ENCODE peak calls at places on chromosomes 12 and 14, in six cellular contexts. L is IMR-90, M is mesendoderm, A is neuronal stem cell, P is H9, C is H1. N is an unnamed sample.

GRCh38 chr12:45989277-45989856 is 1.0 kb downstream of the SCAF11 start:
- DNase-seq in A (peak), P (no peak), C (no peak), L (peak), M (no peak), N (no peak)

GRCh38 chr12:121812921-121813896 is 9.4 kb downstream of the SETD1B start:
- DNase-seq in A (no peak), C (no peak), L (no peak), P (no peak), M (no peak), N (peak)

GRCh38 chr12:67436230-67436629 is 167.1 kb downstream of the CAND1 start:
- DNase-seq in P (no peak), C (no peak), L (peak), A (no peak), M (no peak), N (peak)

GRCh38 chr12:101013993-101014392 is 196.0 kb downstream of the SLC5A8 start:
- DNase-seq in L (no peak), M (no peak), P (no peak), A (no peak), C (no peak), N (no peak)

GRCh38 chr14:31717294-31718085 is 156.3 kb downstream of the NUBPL start:
- DNase-seq in P (no peak), A (no peak), C (no peak), M (no peak), L (no peak), N (no peak)

GRCh38 chr14:34496679-34497513 is 34.9 kb upstream of the SPTSSA start:
- DNase-seq in A (peak), M (peak), P (peak), L (peak), C (peak), N (peak)

GRCh38 chr14:86221000-86221399 is 691.1 kb downstream of the FLRT2 start:
- DNase-seq in M (peak), C (peak), L (peak), P (peak), A (peak), N (peak)

GRCh38 chr12:79782197-79782890 is 91.6 kb upstream of the PAWR start:
- DNase-seq in P (no peak), M (no peak), L (peak), A (no peak), C (no peak), N (peak)

GRCh38 chr14:23183479-23183878 is at the start of gene SLC7A8:
- DNase-seq in L (no peak), A (no peak), M (peak), C (no peak), P (peak), N (no peak)

GRCh38 chr14:74875941-74876913 is at the start of gene PROX2:
- DNase-seq in P (no peak), C (no peak), L (no peak), M (no peak), A (no peak), N (no peak)

GRCh38 chr12:65536876-65537661 is 258.6 kb downstream of the MSRB3 start:
- DNase-seq in M (peak), P (no peak), C (no peak), L (peak), A (no peak), N (peak)

GRCh38 chr14:52442602-52443001 is 109.7 kb downstream of the TXNDC16 start:
- DNase-seq in A (no peak), M (no peak), L (no peak), C (no peak), P (no peak), N (no peak)

GRCh38 chr12:12384601-12385321 is 27.9 kb downstream of the BORCS5 start:
- DNase-seq in L (no peak), A (no peak), P (peak), C (peak), M (peak), N (no peak)

GRCh38 chr12:114846771-114847170 is 162.8 kb upstream of the TBX3 start:
- DNase-seq in P (no peak), L (no peak), M (no peak), C (no peak), A (no peak), N (no peak)

GRCh38 chr14:89030921-89031320 is 206.5 kb downstream of the TTC8 start:
- DNase-seq in A (no peak), L (no peak), C (no peak), M (no peak), P (no peak), N (no peak)

GRCh38 chr14:29926228-29926627 is 1.4 kb downstream of the PRKD1 start:
- DNase-seq in M (peak), A (no peak), P (no peak), L (no peak), C (no peak), N (no peak)

GRCh38 chr12:104740668-104741067 is 217.4 kb downstream of the SLC41A2 start:
- DNase-seq in P (no peak), A (no peak), M (no peak), C (no peak), L (no peak), N (no peak)

GRCh38 chr12:8629486-8630033 is 16.9 kb upstream of the AICDA start:
- DNase-seq in A (no peak), C (no peak), M (no peak), L (no peak), P (no peak), N (peak)

GRCh38 chr12:76922821-76923315 is 44.0 kb upstream of the CSRP2 start:
- DNase-seq in L (peak), C (no peak), M (peak), P (no peak), A (no peak), N (no peak)

GRCh38 chr12:49547090-49547690 is 8.4 kb downstream of the KCNH3 start:
- DNase-seq in P (no peak), L (no peak), A (no peak), M (no peak), C (no peak), N (no peak)

GRCh38 chr14:77124345-77125274 is 17.0 kb downstream of the ZDHHC22 start:
- DNase-seq in P (peak), C (no peak), A (peak), L (peak), M (peak), N (peak)

GRCh38 chr14:32913725-32914124 is 25.0 kb upstream of the NPAS3 start:
- DNase-seq in P (no peak), M (no peak), A (no peak), L (no peak), C (no peak), N (peak)

GRCh38 chr12:41972196-41972994 is 172.3 kb downstream of the GXYLT1 start:
- DNase-seq in A (no peak), P (no peak), M (no peak), L (no peak), C (no peak), N (peak)

GRCh38 chr12:4032906-4033628 is 159.9 kb upstream of the PARP11 start:
- DNase-seq in P (no peak), A (no peak), C (no peak), M (no peak), L (peak), N (peak)

GRCh38 chr12:45727994-45728624 is 1.4 kb upstream of the ARID2 start:
- DNase-seq in L (peak), A (no peak), C (no peak), P (no peak), M (no peak), N (no peak)

GRCh38 chr14:26204954-26205479 is 392.8 kb downstream of the NOVA1 start:
- DNase-seq in P (peak), M (peak), C (no peak), A (peak), L (no peak), N (peak)

GRCh38 chr12:51773145-51773869 is 75.2 kb downstream of the FIGNL2 start:
- DNase-seq in A (no peak), P (no peak), C (no peak), L (peak), M (no peak), N (no peak)

GRCh38 chr14:69945347-69945746 is 66.1 kb downstream of the SMOC1 start:
- DNase-seq in C (no peak), P (no peak), M (no peak), L (no peak), A (no peak), N (no peak)

GRCh38 chr12:8446642-8447547 is 8.9 kb upstream of the CLEC6A start:
- DNase-seq in C (no peak), P (no peak), A (no peak), M (no peak), L (no peak), N (no peak)

GRCh38 chr14:99564256-99564902 is 39.6 kb downstream of the CCDC85C start:
- DNase-seq in M (no peak), L (peak), P (no peak), A (no peak), C (no peak), N (peak)

GRCh38 chr12:116861331-116861730 is 19.9 kb downstream of the HRK start:
- DNase-seq in L (peak), C (no peak), A (no peak), M (peak), P (peak), N (peak)

GRCh38 chr12:129532707-129533499 is 370.9 kb downstream of the TMEM132D start:
- DNase-seq in A (no peak), C (peak), P (peak), M (peak), L (no peak), N (no peak)

GRCh38 chr12:129535351-129535750 is 368.5 kb downstream of the TMEM132D start:
- DNase-seq in M (no peak), A (no peak), C (no peak), L (no peak), P (no peak), N (no peak)

GRCh38 chr12:129531004-129531403 is 372.8 kb downstream of the TMEM132D start:
- DNase-seq in L (no peak), C (peak), M (peak), P (peak), A (no peak), N (no peak)

GRCh38 chr12:129530517-129530916 is 373.3 kb downstream of the TMEM132D start:
- DNase-seq in P (no peak), C (no peak), M (peak), L (no peak), A (no peak), N (no peak)

DNA sequence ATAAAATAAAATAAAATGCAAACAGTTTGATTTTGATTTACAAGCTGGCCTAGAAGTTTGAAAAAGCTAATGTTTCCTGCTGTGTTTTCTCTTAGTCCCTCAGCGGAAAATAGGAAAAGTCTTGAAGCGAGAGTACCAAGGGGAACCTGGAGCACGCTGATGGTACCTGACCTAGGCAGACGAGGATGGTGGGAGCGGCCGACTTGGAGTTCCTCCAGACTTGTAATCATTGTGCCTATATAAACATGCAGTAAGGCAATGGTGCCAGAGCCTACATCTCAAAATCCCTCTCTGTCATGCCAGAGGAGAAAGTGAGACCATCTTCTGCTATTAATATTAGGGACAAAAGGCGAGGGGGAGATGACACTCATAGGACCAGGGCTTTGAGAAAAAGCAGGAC is 371.7 kb downstream of the TMEM132D start:
- DNase-seq in M (no peak), P (no peak), L (no peak), A (no peak), C (no peak), N (no peak)
- H2BK15ac ChIP-seq in M (no peak), P (no peak), L (no peak), A (no peak), C (no peak), N (no peak)

DNA sequence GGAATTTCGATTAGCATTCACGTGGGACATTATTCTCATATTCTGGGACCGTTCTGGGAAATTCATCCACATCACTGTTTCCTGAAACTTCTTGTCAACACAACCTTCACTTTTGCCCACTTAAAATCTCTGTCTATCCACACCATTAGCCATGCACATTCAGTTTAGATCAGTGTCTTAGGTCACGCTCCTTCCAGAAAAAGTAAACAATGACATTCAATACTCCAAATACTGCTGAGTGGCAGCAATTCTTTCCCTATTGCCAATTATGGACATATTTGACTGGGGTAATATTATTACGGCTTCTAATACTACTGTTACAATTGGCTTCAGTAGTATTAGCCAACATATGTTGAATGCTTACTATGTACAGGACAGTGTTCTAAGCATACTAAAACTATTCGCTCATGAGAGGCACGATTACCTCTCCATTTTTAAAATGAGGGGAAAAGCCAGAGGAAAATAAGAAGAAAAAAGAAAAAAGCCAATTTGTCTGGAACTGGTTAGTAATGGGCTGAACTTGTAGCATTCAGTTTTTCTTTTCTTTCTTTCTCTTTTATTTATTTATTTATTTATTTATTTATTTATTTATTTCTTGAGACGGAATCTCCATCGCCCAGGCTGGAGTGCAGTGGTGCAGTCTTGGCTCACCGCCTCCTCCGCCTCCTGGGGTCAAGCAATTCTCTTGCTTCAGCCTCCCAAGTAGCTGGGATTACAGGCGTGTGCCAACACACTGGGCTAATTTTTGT is 23.4 kb downstream of the LTBR start:
- DNase-seq in P (no peak), L (no peak), M (no peak), C (no peak), A (no peak), N (no peak)
- H3K4me2 ChIP-seq in P (no peak), L (no peak), M (no peak), C (no peak), A (no peak), N (no peak)

GRCh38 chr14:61476737-61477410 is 155.5 kb downstream of the PRKCH start:
- DNase-seq in A (no peak), M (no peak), L (peak), P (no peak), C (no peak), N (peak)

GRCh38 chr14:61478971-61479473 is 157.6 kb downstream of the PRKCH start:
- DNase-seq in P (no peak), C (no peak), M (no peak), A (no peak), L (no peak), N (no peak)

GRCh38 chr14:61479746-61480502 is 158.5 kb downstream of the PRKCH start:
- DNase-seq in L (peak), C (no peak), A (no peak), P (no peak), M (no peak), N (peak)

GRCh38 chr14:61476105-61476736 is 154.8 kb downstream of the PRKCH start:
- DNase-seq in C (no peak), P (no peak), L (no peak), A (no peak), M (no peak), N (no peak)

GRCh38 chr14:61477845-61478438 is 156.6 kb downstream of the PRKCH start:
- DNase-seq in A (no peak), C (no peak), L (peak), P (no peak), M (no peak), N (peak)
- H3K18ac ChIP-seq in A (peak), C (peak), L (peak), P (no peak), M (no peak), N (peak)

DNA sequence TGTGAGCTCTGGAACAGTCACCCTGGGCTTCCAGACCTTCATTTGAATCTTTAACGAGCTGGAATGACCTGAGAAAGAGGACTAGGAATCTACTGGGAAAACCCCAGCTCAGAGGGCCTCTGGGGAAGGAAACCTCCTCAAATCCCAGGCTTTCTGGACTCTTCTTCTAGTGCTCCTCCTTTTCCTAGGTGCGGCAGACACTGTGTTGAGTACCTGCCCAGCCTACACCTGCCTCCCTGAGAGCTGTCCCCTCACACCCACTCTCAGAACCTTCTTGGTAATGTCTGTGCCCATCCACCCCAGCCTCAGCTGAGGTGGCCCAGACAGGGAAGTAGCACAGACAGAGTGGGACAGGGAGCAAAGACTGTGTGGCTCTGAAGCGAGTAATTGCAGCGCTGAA is 47.9 kb upstream of the TMEM263 start:
- DNase-seq in P (no peak), C (no peak), L (no peak), A (no peak), M (no peak), N (no peak)
- H2BK15ac ChIP-seq in P (no peak), C (no peak), L (no peak), A (no peak), M (no peak), N (no peak)

DNA sequence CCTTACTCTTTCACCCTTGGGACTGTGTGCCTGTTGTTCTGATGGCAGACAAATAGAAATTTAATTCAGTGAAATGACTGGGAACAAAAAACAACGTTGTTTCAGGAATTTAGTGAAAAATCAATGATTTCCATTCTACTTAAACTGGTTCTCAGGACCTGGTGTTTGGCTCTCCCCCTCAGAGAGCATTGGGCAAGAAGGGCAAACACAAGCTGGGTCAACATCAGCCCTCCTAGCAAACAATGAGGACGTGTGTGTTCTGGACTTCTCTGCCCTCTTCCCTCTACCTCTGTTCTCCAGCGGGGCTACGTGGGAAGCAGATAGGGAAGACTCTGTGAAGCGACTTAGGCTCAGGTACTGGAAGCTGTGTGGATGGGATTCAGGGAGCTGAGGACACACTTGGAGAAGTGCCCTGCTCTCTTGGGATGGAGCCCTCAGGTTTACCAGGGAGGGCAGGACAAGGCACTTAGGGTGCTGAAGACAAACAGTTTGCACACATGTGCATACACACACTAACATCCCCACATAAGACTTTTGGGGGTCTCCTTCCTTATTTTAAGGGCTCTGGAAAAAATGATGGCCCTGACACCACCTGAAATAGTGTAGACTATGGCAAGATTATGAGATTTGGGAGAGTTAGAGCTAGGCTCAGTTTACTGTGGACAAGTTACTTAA is 7.6 kb upstream of the SERPINA1 start:
- DNase-seq in A (no peak), P (no peak), C (no peak), L (no peak), M (no peak), N (no peak)
- H3K4me2 ChIP-seq in A (no peak), P (no peak), C (peak), L (no peak), M (no peak), N (no peak)

GRCh38 chr12:129163861-129164260 is 310.6 kb downstream of the GLT1D1 start:
- DNase-seq in L (no peak), M (no peak), A (no peak), C (no peak), P (no peak), N (no peak)
- H3K18ac ChIP-seq in L (no peak), M (no peak), A (no peak), C (no peak), P (no peak), N (no peak)

DNA sequence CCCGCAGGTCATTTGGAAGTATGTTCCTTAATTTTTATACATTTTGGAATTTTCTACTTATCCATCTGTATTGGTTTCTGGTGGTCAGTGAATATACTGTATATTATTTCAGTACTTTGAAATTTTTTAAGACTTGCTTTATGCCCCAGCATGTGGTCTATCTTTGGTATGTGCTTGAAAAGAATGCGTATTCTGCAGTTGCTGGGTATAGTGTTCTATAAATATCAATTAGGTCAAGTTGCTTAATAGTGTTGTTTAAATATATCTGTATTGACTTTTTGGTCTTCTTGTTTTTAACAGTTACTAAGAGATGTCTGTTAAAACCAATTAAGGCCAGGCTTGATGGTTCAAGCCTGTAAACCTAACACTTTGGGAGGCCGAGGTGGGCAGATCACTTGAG is 21.7 kb upstream of the SIX1 start:
- DNase-seq in C (no peak), M (no peak), A (no peak), P (no peak), L (peak), N (no peak)
- H2BK15ac ChIP-seq in C (no peak), M (no peak), A (no peak), P (no peak), L (no peak), N (no peak)

GRCh38 chr14:91774138-91775096 is 42.5 kb upstream of the CATSPERB start:
- DNase-seq in L (no peak), A (no peak), P (no peak), C (no peak), M (no peak), N (no peak)
- H3K4me2 ChIP-seq in L (no peak), A (no peak), P (no peak), C (no peak), M (no peak), N (no peak)

GRCh38 chr12:95216704-95217376 is 427 bp downstream of the FGD6 start:
- DNase-seq in C (no peak), P (no peak), A (no peak), M (peak), L (no peak), N (no peak)
- H3K18ac ChIP-seq in C (peak), P (peak), A (peak), M (peak), L (peak), N (peak)

N was measured in mesenchymal stem cell.